ENCODE peak calls at places on chromosomes 16 and 17, in six cellular contexts. One of them, this sample, is unnamed.

GRCh38 chr17:39791296-39791992 is 53.7 kb downstream of the GRB7 start:
- DNase-seq in H9: no peak
- DNase-seq in tibial nerve: no peak
- DNase-seq in fibroblast of the aortic adventitia: no peak
- DNase-seq in nephron progenitor cell: no peak
- DNase-seq in heart right ventricle: no peak
- DNase-seq in this sample: no peak

GRCh38 chr16:89556750-89557149 is 3.7 kb upstream of the RPL13 start:
- DNase-seq in H9: no peak
- DNase-seq in nephron progenitor cell: no peak
- DNase-seq in tibial nerve: no peak
- DNase-seq in fibroblast of the aortic adventitia: no peak
- DNase-seq in heart right ventricle: no peak
- DNase-seq in this sample: no peak

GRCh38 chr16:85395207-85395912 is 217.8 kb upstream of the GSE1 start:
- DNase-seq in H9: no peak
- DNase-seq in heart right ventricle: peak; percentile 73
- DNase-seq in fibroblast of the aortic adventitia: peak; percentile 98
- DNase-seq in tibial nerve: peak; percentile 53
- DNase-seq in nephron progenitor cell: peak; percentile 77
- DNase-seq in this sample: peak; percentile 93

GRCh38 chr17:9844153-9844552 is 18.4 kb downstream of the GLP2R start:
- DNase-seq in fibroblast of the aortic adventitia: no peak
- DNase-seq in heart right ventricle: no peak
- DNase-seq in nephron progenitor cell: no peak
- DNase-seq in tibial nerve: no peak
- DNase-seq in H9: peak; percentile 23
- DNase-seq in this sample: no peak

GRCh38 chr17:17971431-17972125 is 622 bp downstream of the TOM1L2 start:
- DNase-seq in H9: no peak
- DNase-seq in nephron progenitor cell: no peak
- DNase-seq in fibroblast of the aortic adventitia: peak; percentile 51
- DNase-seq in heart right ventricle: peak; percentile 60
- DNase-seq in tibial nerve: no peak
- DNase-seq in this sample: no peak

GRCh38 chr17:42679492-42680330 is 1.9 kb downstream of the CCR10 start:
- DNase-seq in tibial nerve: no peak
- DNase-seq in H9: peak; percentile 95
- DNase-seq in heart right ventricle: peak; percentile 86
- DNase-seq in fibroblast of the aortic adventitia: peak; percentile 70
- DNase-seq in nephron progenitor cell: peak; percentile 83
- DNase-seq in this sample: no peak

GRCh38 chr16:30561212-30561816 is 3.1 kb upstream of the ZNF764 start:
- DNase-seq in tibial nerve: no peak
- DNase-seq in heart right ventricle: peak; percentile 63
- DNase-seq in H9: peak; percentile 48
- DNase-seq in fibroblast of the aortic adventitia: no peak
- DNase-seq in nephron progenitor cell: no peak
- DNase-seq in this sample: no peak

GRCh38 chr16:54374136-54374535 is 87.5 kb upstream of the IRX3 start:
- DNase-seq in heart right ventricle: no peak
- DNase-seq in nephron progenitor cell: no peak
- DNase-seq in fibroblast of the aortic adventitia: peak; percentile 30
- DNase-seq in tibial nerve: no peak
- DNase-seq in H9: no peak
- DNase-seq in this sample: peak; percentile 20

GRCh38 chr16:28157768-28158535 is 53.8 kb downstream of the XPO6 start:
- DNase-seq in heart right ventricle: no peak
- DNase-seq in nephron progenitor cell: no peak
- DNase-seq in fibroblast of the aortic adventitia: peak; percentile 86
- DNase-seq in tibial nerve: no peak
- DNase-seq in H9: no peak
- DNase-seq in this sample: no peak

GRCh38 chr17:67132366-67132765 is 88.0 kb downstream of the CACNG1 start:
- DNase-seq in H9: no peak
- DNase-seq in fibroblast of the aortic adventitia: no peak
- DNase-seq in tibial nerve: no peak
- DNase-seq in nephron progenitor cell: no peak
- DNase-seq in heart right ventricle: no peak
- DNase-seq in this sample: no peak

GRCh38 chr16:31505483-31505882 is 2.7 kb downstream of the RUSF1 start:
- DNase-seq in fibroblast of the aortic adventitia: no peak
- DNase-seq in nephron progenitor cell: no peak
- DNase-seq in heart right ventricle: no peak
- DNase-seq in tibial nerve: no peak
- DNase-seq in H9: no peak
- DNase-seq in this sample: no peak

GRCh38 chr17:76385892-76386786 is 1.7 kb downstream of the SPHK1 start:
- DNase-seq in tibial nerve: peak; percentile 75
- DNase-seq in heart right ventricle: peak; percentile 83
- DNase-seq in nephron progenitor cell: peak; percentile 85
- DNase-seq in H9: peak; percentile 90
- DNase-seq in fibroblast of the aortic adventitia: peak; percentile 87
- DNase-seq in this sample: no peak

GRCh38 chr17:49575524-49576120 is at the start of gene NXPH3:
- DNase-seq in heart right ventricle: peak; percentile 81
- DNase-seq in tibial nerve: no peak
- DNase-seq in fibroblast of the aortic adventitia: peak; percentile 35
- DNase-seq in H9: peak; percentile 94
- DNase-seq in nephron progenitor cell: peak; percentile 82
- DNase-seq in this sample: no peak

GRCh38 chr17:49574945-49575523 is 637 bp upstream of the NXPH3 start:
- DNase-seq in fibroblast of the aortic adventitia: no peak
- DNase-seq in heart right ventricle: no peak
- DNase-seq in nephron progenitor cell: no peak
- DNase-seq in tibial nerve: no peak
- DNase-seq in H9: no peak
- DNase-seq in this sample: no peak

GRCh38 chr17:49576906-49577650 is 1.4 kb downstream of the NXPH3 start:
- DNase-seq in heart right ventricle: no peak
- DNase-seq in H9: peak; percentile 45
- DNase-seq in nephron progenitor cell: no peak
- DNase-seq in tibial nerve: no peak
- DNase-seq in fibroblast of the aortic adventitia: no peak
- DNase-seq in this sample: no peak

GRCh38 chr17:49577651-49577935 is 1.9 kb downstream of the NXPH3 start:
- DNase-seq in nephron progenitor cell: no peak
- DNase-seq in tibial nerve: no peak
- DNase-seq in fibroblast of the aortic adventitia: no peak
- DNase-seq in heart right ventricle: no peak
- DNase-seq in H9: no peak
- DNase-seq in this sample: no peak

DNA sequence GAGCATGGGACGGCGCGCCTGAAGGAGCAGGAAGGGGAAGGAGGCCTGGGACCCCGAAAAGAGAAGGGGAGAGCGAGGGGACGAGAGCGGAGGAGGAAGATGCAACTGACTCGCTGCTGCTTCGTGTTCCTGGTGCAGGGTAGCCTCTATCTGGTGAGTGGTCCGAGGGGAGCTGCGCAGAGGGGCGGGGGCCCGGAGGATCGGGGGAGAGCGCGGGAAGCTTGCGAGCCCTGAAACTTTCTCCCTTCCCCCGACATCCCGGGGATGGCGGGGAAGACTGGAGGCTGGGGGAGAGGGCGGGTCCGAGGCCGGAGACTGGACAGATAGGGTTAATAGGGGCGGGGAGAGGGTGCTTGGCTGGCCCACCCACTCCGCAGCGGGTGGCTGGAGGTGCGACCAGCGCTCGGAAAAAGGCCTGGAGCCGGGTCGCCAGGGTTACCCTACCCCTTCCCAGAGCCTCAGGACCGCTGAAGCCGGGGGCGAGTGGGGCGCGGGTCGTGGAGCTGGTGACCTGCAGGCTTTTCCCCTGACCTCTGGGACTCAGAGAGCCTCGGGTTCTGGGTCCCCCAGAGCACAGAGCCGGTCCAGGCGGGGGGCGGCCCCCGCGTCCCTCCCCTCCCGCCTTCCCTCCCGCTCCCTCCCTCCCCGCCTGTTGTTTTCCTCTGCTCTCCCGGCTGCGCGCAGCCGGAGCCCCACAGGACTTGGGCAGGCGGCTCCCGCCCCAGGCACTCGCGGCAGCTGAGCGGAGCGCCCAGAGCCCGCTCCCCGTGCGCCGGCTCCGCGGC is 642 bp downstream of the NXPH3 start:
- DNase-seq in tibial nerve: no peak
- DNase-seq in heart right ventricle: peak; percentile 65
- DNase-seq in fibroblast of the aortic adventitia: peak; percentile 26
- DNase-seq in nephron progenitor cell: peak; percentile 62
- DNase-seq in H9: peak; percentile 91
- DNase-seq in this sample: no peak
- TF ChIP-seq CTCF in tibial nerve: no peak
- TF ChIP-seq CTCF in heart right ventricle: no peak
- TF ChIP-seq CTCF in fibroblast of the aortic adventitia: no peak
- TF ChIP-seq CTCF in nephron progenitor cell: no peak
- TF ChIP-seq CTCF in H9: no peak
- TF ChIP-seq CTCF in this sample: no peak

GRCh38 chr17:47941246-47941997 is at the start of gene PNPO:
- DNase-seq in heart right ventricle: peak; percentile 87
- DNase-seq in H9: peak; percentile 96
- DNase-seq in tibial nerve: peak; percentile 89
- DNase-seq in fibroblast of the aortic adventitia: peak; percentile 99
- DNase-seq in nephron progenitor cell: peak; percentile 61
- DNase-seq in this sample: peak; percentile 100
- TF ChIP-seq CTCF in heart right ventricle: no peak
- TF ChIP-seq CTCF in H9: no peak
- TF ChIP-seq CTCF in tibial nerve: no peak
- TF ChIP-seq CTCF in fibroblast of the aortic adventitia: peak; percentile 12
- TF ChIP-seq CTCF in nephron progenitor cell: no peak
- TF ChIP-seq CTCF in this sample: no peak

GRCh38 chr17:81553018-81553615 is 964 bp upstream of the FAAP100 start:
- DNase-seq in H9: peak; percentile 98
- DNase-seq in fibroblast of the aortic adventitia: peak; percentile 77
- DNase-seq in nephron progenitor cell: peak; percentile 77
- DNase-seq in heart right ventricle: peak; percentile 53
- DNase-seq in tibial nerve: peak; percentile 70
- DNase-seq in this sample: peak; percentile 63
- TF ChIP-seq CTCF in H9: no peak
- TF ChIP-seq CTCF in fibroblast of the aortic adventitia: peak; percentile 19
- TF ChIP-seq CTCF in nephron progenitor cell: no peak
- TF ChIP-seq CTCF in heart right ventricle: no peak
- TF ChIP-seq CTCF in tibial nerve: no peak
- TF ChIP-seq CTCF in this sample: no peak

GRCh38 chr17:75288784-75289121 is 480 bp downstream of the SLC25A19 start:
- DNase-seq in fibroblast of the aortic adventitia: no peak
- DNase-seq in H9: peak; percentile 67
- DNase-seq in tibial nerve: no peak
- DNase-seq in heart right ventricle: no peak
- DNase-seq in nephron progenitor cell: no peak
- DNase-seq in this sample: no peak

GRCh38 chr17:75288359-75288758 is 874 bp downstream of the SLC25A19 start:
- DNase-seq in H9: no peak
- DNase-seq in heart right ventricle: no peak
- DNase-seq in nephron progenitor cell: no peak
- DNase-seq in fibroblast of the aortic adventitia: no peak
- DNase-seq in tibial nerve: no peak
- DNase-seq in this sample: no peak

GRCh38 chr17:75287221-75287620 is 2.0 kb downstream of the SLC25A19 start:
- DNase-seq in heart right ventricle: no peak
- DNase-seq in tibial nerve: no peak
- DNase-seq in fibroblast of the aortic adventitia: no peak
- DNase-seq in nephron progenitor cell: no peak
- DNase-seq in H9: no peak
- DNase-seq in this sample: no peak

GRCh38 chr17:75289122-75289831 is at the start of gene SLC25A19:
- DNase-seq in heart right ventricle: peak; percentile 98
- DNase-seq in tibial nerve: peak; percentile 94
- DNase-seq in fibroblast of the aortic adventitia: peak; percentile 99
- DNase-seq in H9: peak; percentile 100
- DNase-seq in nephron progenitor cell: peak; percentile 96
- DNase-seq in this sample: peak; percentile 98

DNA sequence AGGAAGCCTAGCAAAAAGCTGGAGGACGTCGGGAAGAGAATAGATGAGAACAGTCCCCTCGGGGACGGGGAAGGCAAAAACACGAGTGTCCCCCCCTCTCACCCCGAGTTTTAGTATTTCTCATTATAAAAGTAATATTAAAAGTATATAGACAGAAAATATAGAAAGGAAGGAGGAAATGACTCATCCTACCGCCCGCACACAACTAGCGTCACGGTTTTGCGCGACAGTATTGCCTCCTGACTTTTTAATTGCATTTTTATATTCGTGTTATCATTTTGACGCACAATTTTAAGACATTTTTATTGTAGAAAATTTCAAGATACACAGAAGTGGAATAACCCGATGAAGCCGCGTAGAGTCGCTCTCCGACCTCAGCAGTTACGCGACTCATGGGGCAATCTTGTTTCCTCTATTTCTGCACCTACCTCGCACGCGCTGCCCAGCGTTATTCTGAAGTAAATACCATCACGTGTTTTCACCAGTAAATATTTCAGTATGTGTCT is 652 bp upstream of the SLC25A19 start:
- DNase-seq in heart right ventricle: peak; percentile 39
- DNase-seq in H9: no peak
- DNase-seq in tibial nerve: peak; percentile 54
- DNase-seq in fibroblast of the aortic adventitia: peak; percentile 63
- DNase-seq in nephron progenitor cell: no peak
- DNase-seq in this sample: no peak
- TF ChIP-seq CTCF in heart right ventricle: peak; percentile 25
- TF ChIP-seq CTCF in H9: no peak
- TF ChIP-seq CTCF in tibial nerve: peak; percentile 20
- TF ChIP-seq CTCF in fibroblast of the aortic adventitia: no peak
- TF ChIP-seq CTCF in nephron progenitor cell: no peak
- TF ChIP-seq CTCF in this sample: no peak